ENCODE peak calls at places on chromosomes 13 and 19, in four cellular contexts. N is mucosa of gallbladder; C is activated CD8-positive, alpha-beta memory T cell treated with anti-CD3 and anti-CD28 coated beads for 48 hours; I is colonic mucosa. Y is an unnamed sample.

GRCh38 chr19:29702958-29703320 is 12.1 kb downstream of the C19orf12 start:
- DNase-seq in N (no peak), C (no peak), I (no peak), Y (no peak)

GRCh38 chr13:39364797-39365468 is 238.1 kb downstream of the LHFPL6 start:
- DNase-seq in N (no peak), C (no peak), I (no peak), Y (no peak)

GRCh38 chr13:49444517-49445395 is 682 bp downstream of the SETDB2 start:
- DNase-seq in N (peak), C (no peak), I (peak), Y (peak)

GRCh38 chr19:14114854-14115253 is 2.7 kb downstream of the PRKACA start:
- DNase-seq in N (peak), C (peak), I (peak), Y (peak)

GRCh38 chr13:83877901-83878300 is 4.4 kb downstream of the SLITRK1 start:
- DNase-seq in N (no peak), C (no peak), I (no peak), Y (no peak)

GRCh38 chr19:46926201-46927071 is 65.6 kb downstream of the ARHGAP35 start:
- DNase-seq in N (no peak), C (no peak), I (no peak), Y (no peak)

GRCh38 chr19:11611730-11612129 is 14.4 kb downstream of the ZNF627 start:
- DNase-seq in N (no peak), C (no peak), I (no peak), Y (no peak)

GRCh38 chr13:99150575-99151370 is 49.9 kb upstream of the UBAC2 start:
- DNase-seq in N (no peak), C (no peak), I (no peak), Y (no peak)

GRCh38 chr19:34773555-34773864 is 495 bp upstream of the ZNF599 start:
- DNase-seq in N (no peak), C (no peak), I (no peak), Y (no peak)

GRCh38 chr13:48686810-48687209 is 33.1 kb downstream of the CYSLTR2 start:
- DNase-seq in N (no peak), C (no peak), I (no peak), Y (no peak)

GRCh38 chr19:46659151-46660007 is 1.6 kb downstream of the DACT3 start:
- DNase-seq in N (peak), C (no peak), I (peak), Y (no peak)

GRCh38 chr13:41561179-41561578 is 103.8 kb downstream of the RGCC start:
- DNase-seq in N (no peak), C (no peak), I (no peak), Y (no peak)

GRCh38 chr19:42276821-42277220 is 7.8 kb downstream of the CIC start:
- DNase-seq in N (no peak), C (no peak), I (no peak), Y (no peak)

GRCh38 chr19:48654299-48655059 is 8.5 kb upstream of the CA11 start:
- DNase-seq in N (no peak), C (no peak), I (no peak), Y (no peak)

GRCh38 chr13:24506698-24507335 is 5.8 kb downstream of the PARP4 start:
- DNase-seq in N (no peak), C (no peak), I (no peak), Y (no peak)

GRCh38 chr19:9917322-9917721 is 19.0 kb downstream of the OLFM2 start:
- DNase-seq in N (peak), C (no peak), I (peak), Y (no peak)

GRCh38 chr13:23598371-23598770 is 28.2 kb downstream of the TNFRSF19 start:
- DNase-seq in N (no peak), C (no peak), I (no peak), Y (no peak)

GRCh38 chr13:51760592-51760991 is 43.4 kb downstream of the DHRS12 start:
- DNase-seq in N (no peak), C (no peak), I (no peak), Y (no peak)

GRCh38 chr19:49653466-49653806 is 11.4 kb downstream of the SCAF1 start:
- DNase-seq in N (no peak), C (no peak), I (no peak), Y (no peak)

GRCh38 chr13:98890186-98890585 is 87.7 kb downstream of the DOCK9 start:
- DNase-seq in N (no peak), C (peak), I (no peak), Y (no peak)

GRCh38 chr13:22220186-22221160 is 549.6 kb downstream of the FGF9 start:
- DNase-seq in N (no peak), C (no peak), I (peak), Y (no peak)

GRCh38 chr13:74047925-74048324 is 86.3 kb downstream of the KLF12 start:
- DNase-seq in N (no peak), C (no peak), I (peak), Y (no peak)

GRCh38 chr13:78586706-78587105 is 16.6 kb downstream of the POU4F1 start:
- DNase-seq in N (no peak), C (no peak), I (no peak), Y (no peak)

GRCh38 chr13:60716296-60716695 is 319.3 kb downstream of the TDRD3 start:
- DNase-seq in N (no peak), C (no peak), I (no peak), Y (no peak)

GRCh38 chr19:53881482-53882390 is at the start of gene PRKCG:
- DNase-seq in N (no peak), C (no peak), I (peak), Y (no peak)

GRCh38 chr13:50244913-50245574 is 229.8 kb downstream of the KCNRG start:
- DNase-seq in N (peak), C (no peak), I (peak), Y (peak)